ENCODE peak calls at places on chromosomes 1 and 21, in six cellular contexts. J is effector CD8-positive, alpha-beta T cell; P is NCI-H1417; S is activated CD4-positive, alpha-beta T cell treated with anti-CD3 and anti-CD28 coated beads, Interleukin-2, amount 50 U/mL, for 24 hours; D is GM18507; T is WTC11. N is an unnamed sample.
A peak's percentile ranks its signal among the peaks of the same experiment; 100 is the strongest.

GRCh38 chr1:66503841-66504470 is 30.0 kb upstream of the SGIP1 start:
- DNase-seq in J (no peak), P (peak; percentile 57), S (peak; percentile 11), D (no peak), T (peak; percentile 59), N (no peak)

GRCh38 chr21:33902349-33902748 is 13.3 kb downstream of the ATP5PO start:
- DNase-seq in J (no peak), P (no peak), S (no peak), D (no peak), T (no peak), N (no peak)

GRCh38 chr21:46457801-46458314 is 833 bp upstream of the DIP2A start:
- DNase-seq in J (no peak), P (no peak), S (no peak), D (no peak), T (no peak), N (no peak)

GRCh38 chr1:156694563-156694962 is 10.8 kb downstream of the CRABP2 start:
- DNase-seq in J (no peak), P (no peak), S (no peak), D (no peak), T (no peak), N (no peak)

GRCh38 chr1:101371259-101371658 is 134.4 kb downstream of the S1PR1 start:
- DNase-seq in J (no peak), P (no peak), S (peak; percentile 16), D (peak; percentile 54), T (no peak), N (no peak)

GRCh38 chr1:218274551-218274950 is 10.5 kb upstream of the RRP15 start:
- DNase-seq in J (no peak), P (peak; percentile 29), S (no peak), D (no peak), T (no peak), N (no peak)

GRCh38 chr1:229625893-229626831 is at the start of the genes TAF5L and URB2:
- DNase-seq in J (peak; percentile 71), P (peak; percentile 93), S (peak; percentile 76), D (peak; percentile 92), T (peak; percentile 84), N (peak; percentile 39)

GRCh38 chr1:28282426-28283407 is 23.4 kb downstream of the SESN2 start:
- DNase-seq in J (no peak), P (no peak), S (no peak), D (no peak), T (no peak), N (no peak)

GRCh38 chr1:171142081-171142450 is 43.0 kb upstream of the FMO2 start:
- DNase-seq in J (no peak), P (no peak), S (no peak), D (no peak), T (no peak), N (no peak)

GRCh38 chr1:212690816-212691403 is 8.7 kb downstream of the BATF3 start:
- DNase-seq in J (no peak), P (no peak), S (no peak), D (no peak), T (no peak), N (no peak)

GRCh38 chr21:29640233-29640554 is 299.6 kb downstream of the GRIK1 start:
- DNase-seq in J (no peak), P (no peak), S (no peak), D (no peak), T (no peak), N (no peak)

N was measured in cerebellar nuclear complex.